ENCODE peak calls at places on chromosomes 13 and 19, in ten cellular contexts. One of them, this sample, is unnamed.

GRCh38 chr19:6362351-6362801 is 1.0 kb downstream of the CLPP start:
- DNase-seq in T-helper 2 cell treated with Interferon-gamma antibody and Interleukin-4, amounts not matched to agents 5 μg/mL and 100 μg/mL, for 36 hours: peak; percentile 18
- DNase-seq in fibroblast of pulmonary artery: no peak
- DNase-seq in lower leg skin: no peak
- DNase-seq in CD8-positive, alpha-beta T cell: peak; percentile 41
- DNase-seq in HTR-8/SVneo: no peak
- DNase-seq in NCI-H226: no peak
- DNase-seq in activated naive CD4-positive, alpha-beta T cell treated with anti-CD3 and anti-CD28 coated beads for 36 hours: peak; percentile 63
- DNase-seq in GM19239: no peak
- DNase-seq in fibroblast of the aortic adventitia: no peak
- DNase-seq in this sample: no peak

GRCh38 chr19:12629215-12629614 is 18.5 kb downstream of the ZNF791 start:
- DNase-seq in T-helper 2 cell treated with Interferon-gamma antibody and Interleukin-4, amounts not matched to agents 5 μg/mL and 100 μg/mL, for 36 hours: no peak
- DNase-seq in fibroblast of pulmonary artery: no peak
- DNase-seq in lower leg skin: no peak
- DNase-seq in CD8-positive, alpha-beta T cell: no peak
- DNase-seq in HTR-8/SVneo: no peak
- DNase-seq in NCI-H226: no peak
- DNase-seq in activated naive CD4-positive, alpha-beta T cell treated with anti-CD3 and anti-CD28 coated beads for 36 hours: no peak
- DNase-seq in GM19239: no peak
- DNase-seq in fibroblast of the aortic adventitia: no peak
- DNase-seq in this sample: no peak

GRCh38 chr19:11152318-11153062 is 3.1 kb downstream of the SPC24 start:
- DNase-seq in T-helper 2 cell treated with Interferon-gamma antibody and Interleukin-4, amounts not matched to agents 5 μg/mL and 100 μg/mL, for 36 hours: no peak
- DNase-seq in fibroblast of pulmonary artery: peak; percentile 90
- DNase-seq in lower leg skin: peak; percentile 73
- DNase-seq in CD8-positive, alpha-beta T cell: no peak
- DNase-seq in HTR-8/SVneo: no peak
- DNase-seq in NCI-H226: peak; percentile 79
- DNase-seq in activated naive CD4-positive, alpha-beta T cell treated with anti-CD3 and anti-CD28 coated beads for 36 hours: no peak
- DNase-seq in GM19239: no peak
- DNase-seq in fibroblast of the aortic adventitia: peak; percentile 92
- DNase-seq in this sample: no peak

GRCh38 chr19:35055715-35056179 is 14.2 kb downstream of the HPN start:
- DNase-seq in T-helper 2 cell treated with Interferon-gamma antibody and Interleukin-4, amounts not matched to agents 5 μg/mL and 100 μg/mL, for 36 hours: no peak
- DNase-seq in fibroblast of pulmonary artery: no peak
- DNase-seq in lower leg skin: no peak
- DNase-seq in CD8-positive, alpha-beta T cell: no peak
- DNase-seq in HTR-8/SVneo: no peak
- DNase-seq in NCI-H226: no peak
- DNase-seq in activated naive CD4-positive, alpha-beta T cell treated with anti-CD3 and anti-CD28 coated beads for 36 hours: peak; percentile 50
- DNase-seq in GM19239: no peak
- DNase-seq in fibroblast of the aortic adventitia: no peak
- DNase-seq in this sample: no peak

GRCh38 chr19:15977690-15978089 is 28.9 kb downstream of the OR10H4 start:
- DNase-seq in T-helper 2 cell treated with Interferon-gamma antibody and Interleukin-4, amounts not matched to agents 5 μg/mL and 100 μg/mL, for 36 hours: no peak
- DNase-seq in fibroblast of pulmonary artery: no peak
- DNase-seq in lower leg skin: no peak
- DNase-seq in CD8-positive, alpha-beta T cell: no peak
- DNase-seq in HTR-8/SVneo: no peak
- DNase-seq in NCI-H226: no peak
- DNase-seq in activated naive CD4-positive, alpha-beta T cell treated with anti-CD3 and anti-CD28 coated beads for 36 hours: no peak
- DNase-seq in GM19239: no peak
- DNase-seq in fibroblast of the aortic adventitia: no peak
- DNase-seq in this sample: no peak

GRCh38 chr13:37306778-37307544 is 201.5 kb upstream of the CSNK1A1L start:
- DNase-seq in T-helper 2 cell treated with Interferon-gamma antibody and Interleukin-4, amounts not matched to agents 5 μg/mL and 100 μg/mL, for 36 hours: no peak
- DNase-seq in fibroblast of pulmonary artery: peak; percentile 93
- DNase-seq in lower leg skin: no peak
- DNase-seq in CD8-positive, alpha-beta T cell: no peak
- DNase-seq in HTR-8/SVneo: peak; percentile 35
- DNase-seq in NCI-H226: peak; percentile 31
- DNase-seq in activated naive CD4-positive, alpha-beta T cell treated with anti-CD3 and anti-CD28 coated beads for 36 hours: no peak
- DNase-seq in GM19239: no peak
- DNase-seq in fibroblast of the aortic adventitia: peak; percentile 93
- DNase-seq in this sample: no peak

GRCh38 chr19:49506575-49507105 is 5.8 kb upstream of the FCGRT start:
- DNase-seq in T-helper 2 cell treated with Interferon-gamma antibody and Interleukin-4, amounts not matched to agents 5 μg/mL and 100 μg/mL, for 36 hours: peak; percentile 60
- DNase-seq in fibroblast of pulmonary artery: peak; percentile 68
- DNase-seq in lower leg skin: no peak
- DNase-seq in CD8-positive, alpha-beta T cell: peak; percentile 79
- DNase-seq in HTR-8/SVneo: peak; percentile 69
- DNase-seq in NCI-H226: peak; percentile 36
- DNase-seq in activated naive CD4-positive, alpha-beta T cell treated with anti-CD3 and anti-CD28 coated beads for 36 hours: peak; percentile 87
- DNase-seq in GM19239: peak; percentile 62
- DNase-seq in fibroblast of the aortic adventitia: peak; percentile 47
- DNase-seq in this sample: peak; percentile 53

GRCh38 chr19:41939861-41940442 is 11.7 kb upstream of the ERFL start:
- DNase-seq in T-helper 2 cell treated with Interferon-gamma antibody and Interleukin-4, amounts not matched to agents 5 μg/mL and 100 μg/mL, for 36 hours: peak; percentile 45
- DNase-seq in fibroblast of pulmonary artery: no peak
- DNase-seq in lower leg skin: no peak
- DNase-seq in CD8-positive, alpha-beta T cell: peak; percentile 38
- DNase-seq in HTR-8/SVneo: peak; percentile 79
- DNase-seq in NCI-H226: peak; percentile 46
- DNase-seq in activated naive CD4-positive, alpha-beta T cell treated with anti-CD3 and anti-CD28 coated beads for 36 hours: peak; percentile 57
- DNase-seq in GM19239: no peak
- DNase-seq in fibroblast of the aortic adventitia: no peak
- DNase-seq in this sample: no peak

GRCh38 chr13:86881390-86881789 is 789.8 kb upstream of the SLITRK5 start:
- DNase-seq in T-helper 2 cell treated with Interferon-gamma antibody and Interleukin-4, amounts not matched to agents 5 μg/mL and 100 μg/mL, for 36 hours: no peak
- DNase-seq in fibroblast of pulmonary artery: no peak
- DNase-seq in lower leg skin: no peak
- DNase-seq in CD8-positive, alpha-beta T cell: no peak
- DNase-seq in HTR-8/SVneo: no peak
- DNase-seq in NCI-H226: no peak
- DNase-seq in activated naive CD4-positive, alpha-beta T cell treated with anti-CD3 and anti-CD28 coated beads for 36 hours: no peak
- DNase-seq in GM19239: no peak
- DNase-seq in fibroblast of the aortic adventitia: no peak
- DNase-seq in this sample: no peak

GRCh38 chr19:40524133-40524549 is 52.5 kb upstream of the SHKBP1 start:
- DNase-seq in T-helper 2 cell treated with Interferon-gamma antibody and Interleukin-4, amounts not matched to agents 5 μg/mL and 100 μg/mL, for 36 hours: no peak
- DNase-seq in fibroblast of pulmonary artery: no peak
- DNase-seq in lower leg skin: no peak
- DNase-seq in CD8-positive, alpha-beta T cell: no peak
- DNase-seq in HTR-8/SVneo: no peak
- DNase-seq in NCI-H226: no peak
- DNase-seq in activated naive CD4-positive, alpha-beta T cell treated with anti-CD3 and anti-CD28 coated beads for 36 hours: no peak
- DNase-seq in GM19239: no peak
- DNase-seq in fibroblast of the aortic adventitia: no peak
- DNase-seq in this sample: no peak

GRCh38 chr19:18848860-18849661 is 17.3 kb downstream of the UPF1 start:
- DNase-seq in T-helper 2 cell treated with Interferon-gamma antibody and Interleukin-4, amounts not matched to agents 5 μg/mL and 100 μg/mL, for 36 hours: peak; percentile 70
- DNase-seq in fibroblast of pulmonary artery: peak; percentile 80
- DNase-seq in lower leg skin: peak; percentile 70
- DNase-seq in CD8-positive, alpha-beta T cell: no peak
- DNase-seq in HTR-8/SVneo: no peak
- DNase-seq in NCI-H226: no peak
- DNase-seq in activated naive CD4-positive, alpha-beta T cell treated with anti-CD3 and anti-CD28 coated beads for 36 hours: no peak
- DNase-seq in GM19239: no peak
- DNase-seq in fibroblast of the aortic adventitia: peak; percentile 87
- DNase-seq in this sample: no peak

GRCh38 chr19:6185093-6185824 is 49.8 kb downstream of the ACSBG2 start:
- DNase-seq in T-helper 2 cell treated with Interferon-gamma antibody and Interleukin-4, amounts not matched to agents 5 μg/mL and 100 μg/mL, for 36 hours: no peak
- DNase-seq in fibroblast of pulmonary artery: no peak
- DNase-seq in lower leg skin: no peak
- DNase-seq in CD8-positive, alpha-beta T cell: no peak
- DNase-seq in HTR-8/SVneo: no peak
- DNase-seq in NCI-H226: no peak
- DNase-seq in activated naive CD4-positive, alpha-beta T cell treated with anti-CD3 and anti-CD28 coated beads for 36 hours: no peak
- DNase-seq in GM19239: no peak
- DNase-seq in fibroblast of the aortic adventitia: no peak
- DNase-seq in this sample: no peak

GRCh38 chr19:11377237-11377636 is 2.8 kb downstream of the SWSAP1 start:
- DNase-seq in T-helper 2 cell treated with Interferon-gamma antibody and Interleukin-4, amounts not matched to agents 5 μg/mL and 100 μg/mL, for 36 hours: peak; percentile 36
- DNase-seq in fibroblast of pulmonary artery: peak; percentile 79
- DNase-seq in lower leg skin: peak; percentile 44
- DNase-seq in CD8-positive, alpha-beta T cell: no peak
- DNase-seq in HTR-8/SVneo: no peak
- DNase-seq in NCI-H226: peak; percentile 70
- DNase-seq in activated naive CD4-positive, alpha-beta T cell treated with anti-CD3 and anti-CD28 coated beads for 36 hours: peak; percentile 61
- DNase-seq in GM19239: no peak
- DNase-seq in fibroblast of the aortic adventitia: peak; percentile 91
- DNase-seq in this sample: no peak

GRCh38 chr19:35267818-35268545 is 780 bp upstream of the USF2 start:
- DNase-seq in T-helper 2 cell treated with Interferon-gamma antibody and Interleukin-4, amounts not matched to agents 5 μg/mL and 100 μg/mL, for 36 hours: peak; percentile 81
- DNase-seq in fibroblast of pulmonary artery: peak; percentile 75
- DNase-seq in lower leg skin: peak; percentile 50
- DNase-seq in CD8-positive, alpha-beta T cell: peak; percentile 72
- DNase-seq in HTR-8/SVneo: peak; percentile 90
- DNase-seq in NCI-H226: peak; percentile 67
- DNase-seq in activated naive CD4-positive, alpha-beta T cell treated with anti-CD3 and anti-CD28 coated beads for 36 hours: peak; percentile 65
- DNase-seq in GM19239: peak; percentile 93
- DNase-seq in fibroblast of the aortic adventitia: peak; percentile 63
- DNase-seq in this sample: peak; percentile 32

GRCh38 chr13:80040977-80041310 is 300.0 kb downstream of the SPRY2 start:
- DNase-seq in T-helper 2 cell treated with Interferon-gamma antibody and Interleukin-4, amounts not matched to agents 5 μg/mL and 100 μg/mL, for 36 hours: no peak
- DNase-seq in fibroblast of pulmonary artery: no peak
- DNase-seq in lower leg skin: no peak
- DNase-seq in CD8-positive, alpha-beta T cell: no peak
- DNase-seq in HTR-8/SVneo: no peak
- DNase-seq in NCI-H226: no peak
- DNase-seq in activated naive CD4-positive, alpha-beta T cell treated with anti-CD3 and anti-CD28 coated beads for 36 hours: no peak
- DNase-seq in GM19239: no peak
- DNase-seq in fibroblast of the aortic adventitia: no peak
- DNase-seq in this sample: no peak

GRCh38 chr13:24252136-24252535 is 57.2 kb upstream of the C1QTNF9 start:
- DNase-seq in T-helper 2 cell treated with Interferon-gamma antibody and Interleukin-4, amounts not matched to agents 5 μg/mL and 100 μg/mL, for 36 hours: no peak
- DNase-seq in fibroblast of pulmonary artery: no peak
- DNase-seq in lower leg skin: no peak
- DNase-seq in CD8-positive, alpha-beta T cell: no peak
- DNase-seq in HTR-8/SVneo: no peak
- DNase-seq in NCI-H226: no peak
- DNase-seq in activated naive CD4-positive, alpha-beta T cell treated with anti-CD3 and anti-CD28 coated beads for 36 hours: peak; percentile 54
- DNase-seq in GM19239: no peak
- DNase-seq in fibroblast of the aortic adventitia: no peak
- DNase-seq in this sample: no peak

GRCh38 chr19:29672933-29673336 is 7.7 kb downstream of the PLEKHF1 start:
- DNase-seq in T-helper 2 cell treated with Interferon-gamma antibody and Interleukin-4, amounts not matched to agents 5 μg/mL and 100 μg/mL, for 36 hours: peak; percentile 84
- DNase-seq in fibroblast of pulmonary artery: no peak
- DNase-seq in lower leg skin: no peak
- DNase-seq in CD8-positive, alpha-beta T cell: peak; percentile 87
- DNase-seq in HTR-8/SVneo: no peak
- DNase-seq in NCI-H226: no peak
- DNase-seq in activated naive CD4-positive, alpha-beta T cell treated with anti-CD3 and anti-CD28 coated beads for 36 hours: peak; percentile 93
- DNase-seq in GM19239: peak; percentile 65
- DNase-seq in fibroblast of the aortic adventitia: no peak
- DNase-seq in this sample: no peak

GRCh38 chr13:110182003-110182402 is 125.0 kb downstream of the COL4A1 start:
- DNase-seq in T-helper 2 cell treated with Interferon-gamma antibody and Interleukin-4, amounts not matched to agents 5 μg/mL and 100 μg/mL, for 36 hours: no peak
- DNase-seq in fibroblast of pulmonary artery: no peak
- DNase-seq in lower leg skin: no peak
- DNase-seq in CD8-positive, alpha-beta T cell: no peak
- DNase-seq in HTR-8/SVneo: no peak
- DNase-seq in NCI-H226: no peak
- DNase-seq in activated naive CD4-positive, alpha-beta T cell treated with anti-CD3 and anti-CD28 coated beads for 36 hours: no peak
- DNase-seq in GM19239: no peak
- DNase-seq in fibroblast of the aortic adventitia: no peak
- DNase-seq in this sample: no peak

GRCh38 chr19:56751078-56751489 is 79.5 kb upstream of the ZNF835 start:
- DNase-seq in T-helper 2 cell treated with Interferon-gamma antibody and Interleukin-4, amounts not matched to agents 5 μg/mL and 100 μg/mL, for 36 hours: no peak
- DNase-seq in fibroblast of pulmonary artery: no peak
- DNase-seq in lower leg skin: no peak
- DNase-seq in CD8-positive, alpha-beta T cell: no peak
- DNase-seq in HTR-8/SVneo: no peak
- DNase-seq in NCI-H226: no peak
- DNase-seq in activated naive CD4-positive, alpha-beta T cell treated with anti-CD3 and anti-CD28 coated beads for 36 hours: no peak
- DNase-seq in GM19239: no peak
- DNase-seq in fibroblast of the aortic adventitia: no peak
- DNase-seq in this sample: no peak

GRCh38 chr13:113613789-113614379 is 29.3 kb downstream of the TFDP1 start:
- DNase-seq in T-helper 2 cell treated with Interferon-gamma antibody and Interleukin-4, amounts not matched to agents 5 μg/mL and 100 μg/mL, for 36 hours: no peak
- DNase-seq in fibroblast of pulmonary artery: no peak
- DNase-seq in lower leg skin: no peak
- DNase-seq in CD8-positive, alpha-beta T cell: no peak
- DNase-seq in HTR-8/SVneo: no peak
- DNase-seq in NCI-H226: no peak
- DNase-seq in activated naive CD4-positive, alpha-beta T cell treated with anti-CD3 and anti-CD28 coated beads for 36 hours: no peak
- DNase-seq in GM19239: no peak
- DNase-seq in fibroblast of the aortic adventitia: no peak
- DNase-seq in this sample: no peak

GRCh38 chr19:32421589-32422361 is 16.2 kb downstream of the DPY19L3 start:
- DNase-seq in T-helper 2 cell treated with Interferon-gamma antibody and Interleukin-4, amounts not matched to agents 5 μg/mL and 100 μg/mL, for 36 hours: no peak
- DNase-seq in fibroblast of pulmonary artery: peak; percentile 41
- DNase-seq in lower leg skin: no peak
- DNase-seq in CD8-positive, alpha-beta T cell: no peak
- DNase-seq in HTR-8/SVneo: no peak
- DNase-seq in NCI-H226: no peak
- DNase-seq in activated naive CD4-positive, alpha-beta T cell treated with anti-CD3 and anti-CD28 coated beads for 36 hours: no peak
- DNase-seq in GM19239: no peak
- DNase-seq in fibroblast of the aortic adventitia: no peak
- DNase-seq in this sample: peak; percentile 52

GRCh38 chr13:40390290-40391008 is 276.0 kb downstream of the FOXO1 start:
- DNase-seq in T-helper 2 cell treated with Interferon-gamma antibody and Interleukin-4, amounts not matched to agents 5 μg/mL and 100 μg/mL, for 36 hours: no peak
- DNase-seq in fibroblast of pulmonary artery: no peak
- DNase-seq in lower leg skin: no peak
- DNase-seq in CD8-positive, alpha-beta T cell: no peak
- DNase-seq in HTR-8/SVneo: no peak
- DNase-seq in NCI-H226: no peak
- DNase-seq in activated naive CD4-positive, alpha-beta T cell treated with anti-CD3 and anti-CD28 coated beads for 36 hours: no peak
- DNase-seq in GM19239: no peak
- DNase-seq in fibroblast of the aortic adventitia: no peak
- DNase-seq in this sample: no peak

GRCh38 chr13:98927954-98928927 is 49.6 kb downstream of the DOCK9 start:
- DNase-seq in T-helper 2 cell treated with Interferon-gamma antibody and Interleukin-4, amounts not matched to agents 5 μg/mL and 100 μg/mL, for 36 hours: no peak
- DNase-seq in fibroblast of pulmonary artery: peak; percentile 92
- DNase-seq in lower leg skin: peak; percentile 69
- DNase-seq in CD8-positive, alpha-beta T cell: no peak
- DNase-seq in HTR-8/SVneo: no peak
- DNase-seq in NCI-H226: peak; percentile 55
- DNase-seq in activated naive CD4-positive, alpha-beta T cell treated with anti-CD3 and anti-CD28 coated beads for 36 hours: no peak
- DNase-seq in GM19239: no peak
- DNase-seq in fibroblast of the aortic adventitia: peak; percentile 97
- DNase-seq in this sample: no peak

GRCh38 chr19:18855647-18856384 is 24.1 kb downstream of the UPF1 start:
- DNase-seq in T-helper 2 cell treated with Interferon-gamma antibody and Interleukin-4, amounts not matched to agents 5 μg/mL and 100 μg/mL, for 36 hours: no peak
- DNase-seq in fibroblast of pulmonary artery: no peak
- DNase-seq in lower leg skin: no peak
- DNase-seq in CD8-positive, alpha-beta T cell: no peak
- DNase-seq in HTR-8/SVneo: no peak
- DNase-seq in NCI-H226: no peak
- DNase-seq in activated naive CD4-positive, alpha-beta T cell treated with anti-CD3 and anti-CD28 coated beads for 36 hours: no peak
- DNase-seq in GM19239: no peak
- DNase-seq in fibroblast of the aortic adventitia: no peak
- DNase-seq in this sample: no peak